ENCODE peak calls at places on chromosomes 12 and 14, in eight cellular contexts. L, D, R, X, I, M, C and U are unnamed samples.
A peak's percentile ranks its signal among the peaks of the same experiment; 100 is the strongest.

GRCh38 chr12:13941258-13942249 is 39.8 kb downstream of the GRIN2B start:
- DNase-seq in L (no peak), D (peak; percentile 90), R (peak; percentile 58), X (no peak), I (peak; percentile 34), M (peak; percentile 75), C (peak; percentile 89), U (no peak)

GRCh38 chr12:120925740-120926563 is 21.8 kb upstream of the SPPL3 start:
- DNase-seq in L (no peak), D (no peak), R (no peak), X (no peak), I (no peak), M (no peak), C (no peak), U (peak; percentile 55)

GRCh38 chr14:34232790-34233189 is 229.2 kb downstream of the SPTSSA start:
- DNase-seq in L (no peak), D (peak; percentile 42), R (no peak), X (no peak), I (no peak), M (no peak), C (no peak), U (no peak)

GRCh38 chr12:6058481-6059161 is 65.8 kb downstream of the VWF start:
- DNase-seq in L (no peak), D (no peak), R (peak; percentile 86), X (no peak), I (no peak), M (no peak), C (no peak), U (no peak)

GRCh38 chr14:64569108-64570045 is 19.6 kb downstream of the PPP1R36 start:
- DNase-seq in L (peak; percentile 88), D (no peak), R (no peak), X (no peak), I (no peak), M (peak; percentile 53), C (peak; percentile 55), U (no peak)

GRCh38 chr12:1913377-1914115 is 4.9 kb downstream of the CACNA2D4 start:
- DNase-seq in L (peak; percentile 35), D (peak; percentile 28), R (no peak), X (no peak), I (peak; percentile 33), M (peak; percentile 17), C (peak; percentile 3), U (no peak)

GRCh38 chr12:120711411-120711810 is 1.2 kb downstream of the UNC119B start:
- DNase-seq in L (no peak), D (no peak), R (no peak), X (no peak), I (no peak), M (no peak), C (no peak), U (no peak)

GRCh38 chr14:60396718-60397343 is 89.0 kb downstream of the C14orf39 start:
- DNase-seq in L (no peak), D (no peak), R (no peak), X (no peak), I (no peak), M (no peak), C (no peak), U (no peak)

GRCh38 chr14:102593841-102594170 is 1.4 kb downstream of the RCOR1 start:
- DNase-seq in L (no peak), D (no peak), R (no peak), X (no peak), I (no peak), M (no peak), C (no peak), U (no peak)
- TF ChIP-seq CTCF in L (no peak), D (no peak), R (no peak), X (no peak), I (no peak), M (no peak), C (no peak), U (no peak)

GRCh38 chr14:98171654-98172053 is 1100.3 kb downstream of the BCL11B start:
- DNase-seq in L (no peak), D (no peak), R (no peak), X (no peak), I (no peak), M (no peak), C (no peak), U (no peak)

GRCh38 chr14:98174031-98174430 is 1098.0 kb downstream of the BCL11B start:
- DNase-seq in L (no peak), D (no peak), R (no peak), X (no peak), I (no peak), M (no peak), C (no peak), U (no peak)

GRCh38 chr14:98175436-98175835 is 1096.6 kb downstream of the BCL11B start:
- DNase-seq in L (no peak), D (no peak), R (no peak), X (no peak), I (no peak), M (no peak), C (no peak), U (no peak)

GRCh38 chr14:98172243-98172778 is 1099.7 kb downstream of the BCL11B start:
- DNase-seq in L (no peak), D (no peak), R (no peak), X (no peak), I (no peak), M (no peak), C (no peak), U (no peak)

DNA sequence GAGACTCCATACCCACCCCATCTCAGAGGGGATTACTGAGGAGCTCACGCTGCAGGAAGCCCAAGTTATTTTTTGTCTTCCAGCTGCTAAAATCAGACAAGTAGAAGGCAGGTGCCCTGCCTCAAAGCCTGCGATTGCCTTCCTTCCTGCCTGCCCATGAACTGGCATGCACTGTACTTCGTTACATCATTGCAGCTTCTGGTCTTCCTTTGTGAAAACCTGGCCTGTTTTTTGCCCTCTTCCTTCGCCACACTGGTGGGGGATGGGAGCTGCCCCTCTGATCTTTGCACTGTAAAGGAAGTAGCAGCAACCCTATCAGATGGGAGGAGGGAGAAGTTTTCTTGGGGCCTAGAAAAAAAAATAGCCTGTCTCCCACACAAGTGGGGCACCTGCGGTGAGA is 1098.7 kb downstream of the BCL11B start:
- DNase-seq in L (no peak), D (no peak), R (no peak), X (no peak), I (no peak), M (no peak), C (no peak), U (no peak)
- TF ChIP-seq CTCF in L (no peak), D (no peak), R (no peak), X (no peak), I (no peak), M (no peak), C (no peak), U (no peak)

GRCh38 chr14:100975668-100976067 is 72.1 kb upstream of the RTL1 start:
- DNase-seq in L (no peak), D (no peak), R (no peak), X (no peak), I (no peak), M (no peak), C (no peak), U (no peak)
- TF ChIP-seq CTCF in L (no peak), D (no peak), R (no peak), X (no peak), I (no peak), M (no peak), C (no peak), U (no peak)

GRCh38 chr12:51868821-51869489 is 18.9 kb upstream of the ANKRD33 start:
- DNase-seq in L (no peak), D (peak; percentile 41), R (no peak), X (no peak), I (peak; percentile 65), M (no peak), C (no peak), U (peak; percentile 78)
- TF ChIP-seq CTCF in L (no peak), D (no peak), R (no peak), X (no peak), I (no peak), M (no peak), C (no peak), U (peak; percentile 33)

GRCh38 chr12:30797689-30798088 is 42.9 kb upstream of the CAPRIN2 start:
- DNase-seq in L (no peak), D (no peak), R (no peak), X (no peak), I (no peak), M (no peak), C (no peak), U (no peak)
- TF ChIP-seq CTCF in L (no peak), D (no peak), R (no peak), X (no peak), I (no peak), M (no peak), C (no peak), U (peak; percentile 17)